ENCODE peak calls at places on chromosomes 7 and 10, in seven cellular contexts. W is HEK293T, A is GM12878, I is WTC11, O is HepG2, H is H1, Q is K562. N is an unnamed sample.

GRCh38 chr10:13729959-13730358 is 143.2 kb downstream of the PRPF18 start:
- DNase-seq in H (no peak), A (no peak), W (no peak), O (no peak), I (no peak), Q (no peak), N (no peak)

GRCh38 chr7:32036557-32036956 is 33.6 kb downstream of the PDE1C start:
- DNase-seq in Q (no peak), W (no peak), H (no peak), I (no peak), A (no peak), O (no peak), N (no peak)

GRCh38 chr7:83475403-83475802 is 173.5 kb downstream of the SEMA3E start:
- DNase-seq in H (no peak), Q (no peak), W (peak), I (peak), A (no peak), O (peak), N (peak)

GRCh38 chr10:104120903-104121484 is 977 bp upstream of the SFR1 start:
- DNase-seq in W (peak), Q (peak), A (peak), H (peak), O (peak), I (peak), N (peak)

GRCh38 chr10:83606275-83606674 is 533.0 kb upstream of the GHITM start:
- DNase-seq in H (peak), A (no peak), O (no peak), I (no peak), W (no peak), Q (no peak), N (no peak)

GRCh38 chr7:44606341-44607140 is at the start of gene OGDH:
- DNase-seq in W (peak), I (peak), Q (peak), H (peak), O (peak), A (peak), N (peak)

GRCh38 chr7:71511361-71511807 is 379.4 kb downstream of the GALNT17 start:
- DNase-seq in H (peak), I (peak), W (no peak), O (no peak), Q (peak), A (no peak), N (no peak)

GRCh38 chr10:130747359-130747758 is 564.2 kb downstream of the TCERG1L start:
- DNase-seq in Q (no peak), A (no peak), H (no peak), I (no peak), O (no peak), W (no peak), N (no peak)

GRCh38 chr10:67618116-67618515 is 77.9 kb downstream of the CTNNA3 start:
- DNase-seq in H (no peak), A (no peak), I (no peak), Q (no peak), W (no peak), O (no peak), N (no peak)

GRCh38 chr10:77601488-77601887 is 36.1 kb downstream of the KCNMA1 start:
- DNase-seq in I (no peak), H (no peak), Q (no peak), W (no peak), A (no peak), O (no peak), N (no peak)

GRCh38 chr10:102450374-102451104 is 804 bp downstream of the C10orf95 start:
- DNase-seq in I (peak), A (peak), W (peak), O (peak), Q (peak), H (peak), N (peak)

GRCh38 chr10:103812431-103812830 is 42.9 kb downstream of the SH3PXD2A start:
- DNase-seq in O (no peak), W (no peak), A (no peak), H (no peak), I (no peak), Q (no peak), N (no peak)

GRCh38 chr10:30459283-30459682 is 25.3 kb downstream of the MAP3K8 start:
- DNase-seq in H (no peak), O (no peak), A (no peak), Q (no peak), W (no peak), I (no peak), N (no peak)

GRCh38 chr10:49512121-49512809 is 26.7 kb downstream of the ERCC6 start:
- DNase-seq in Q (peak), O (peak), I (no peak), W (peak), H (no peak), A (no peak), N (peak)

GRCh38 chr7:96284838-96285237 is 37.1 kb downstream of the SLC25A13 start:
- DNase-seq in W (no peak), A (no peak), I (no peak), H (no peak), O (no peak), Q (no peak), N (no peak)

GRCh38 chr7:46586406-46586805 is 665.3 kb upstream of the IGFBP3 start:
- DNase-seq in A (no peak), W (no peak), O (no peak), Q (no peak), I (no peak), H (no peak), N (no peak)

GRCh38 chr7:11591943-11592342 is 240.1 kb downstream of the THSD7A start:
- DNase-seq in W (no peak), I (no peak), O (no peak), H (no peak), Q (no peak), A (no peak), N (no peak)

GRCh38 chr10:31836569-31837406 is 91.8 kb downstream of the ARHGAP12 start:
- DNase-seq in A (no peak), I (peak), O (peak), H (no peak), Q (peak), W (peak), N (peak)

GRCh38 chr10:76032442-76033039 is 601.1 kb downstream of the LRMDA start:
- DNase-seq in I (no peak), O (no peak), A (no peak), H (no peak), W (no peak), Q (no peak), N (no peak)

GRCh38 chr10:87740232-87740631 is 77.8 kb downstream of the ATAD1 start:
- DNase-seq in O (peak), Q (no peak), W (no peak), I (no peak), A (no peak), H (no peak), N (no peak)

GRCh38 chr7:94698275-94698674 is 42.3 kb upstream of the SGCE start:
- DNase-seq in I (no peak), W (no peak), Q (no peak), H (no peak), O (peak), A (no peak), N (peak)

GRCh38 chr7:129569326-129569725 is 42.2 kb upstream of the NRF1 start:
- DNase-seq in H (no peak), I (no peak), Q (no peak), W (no peak), A (no peak), O (no peak), N (no peak)

GRCh38 chr7:36372156-36372555 is 17.5 kb upstream of the ANLN start:
- DNase-seq in I (no peak), A (no peak), Q (no peak), W (no peak), O (no peak), H (no peak), N (no peak)

GRCh38 chr7:158648168-158648567 is 56.4 kb downstream of the NCAPG2 start:
- DNase-seq in O (no peak), I (no peak), Q (no peak), W (no peak), H (no peak), A (no peak), N (no peak)
- TF ChIP-seq SP1 in O (no peak), I (no peak), Q (no peak), W (no peak), H (no peak), A (no peak), N (no peak)

DNA sequence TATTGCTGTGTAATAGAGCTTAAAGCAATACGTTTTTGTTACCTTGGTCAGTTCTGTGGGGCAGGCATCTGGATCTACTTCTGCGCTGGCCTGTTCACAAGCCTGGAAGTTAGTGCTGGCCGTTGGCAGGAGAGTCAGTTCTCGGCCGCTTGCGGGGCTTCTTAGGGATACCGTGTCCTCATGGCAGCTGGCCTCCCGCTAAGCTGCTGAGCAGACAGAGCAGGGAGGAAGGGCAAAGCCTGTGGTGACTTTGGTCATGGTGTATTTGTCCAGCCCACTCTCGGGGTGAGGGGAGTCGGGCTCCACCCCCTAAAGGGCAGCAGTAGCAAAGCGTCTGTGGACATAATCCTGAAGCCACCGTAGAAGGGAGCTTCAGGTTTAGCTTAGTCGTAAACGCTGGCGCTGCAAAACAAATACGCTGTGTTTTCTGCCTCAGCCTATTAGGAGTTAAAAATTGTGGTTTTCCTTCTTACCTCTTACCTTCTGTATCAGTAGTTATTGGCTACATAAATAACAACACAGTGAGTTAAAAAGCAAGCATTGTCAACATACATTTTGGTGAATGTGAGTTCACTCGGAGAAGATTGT is 12.2 kb downstream of the UBE3C start:
- DNase-seq in O (peak), W (peak), I (peak), Q (peak), H (peak), A (no peak), N (no peak)
- TF ChIP-seq SP1 in O (no peak), W (no peak), I (no peak), Q (no peak), H (no peak), A (no peak), N (no peak)

GRCh38 chr7:37421820-37422219 is 26.8 kb downstream of the ELMO1 start:
- DNase-seq in A (no peak), W (no peak), I (no peak), H (no peak), Q (no peak), O (no peak), N (no peak)
- TF ChIP-seq SP1 in A (no peak), W (no peak), I (no peak), H (no peak), Q (no peak), O (no peak), N (no peak)

DNA sequence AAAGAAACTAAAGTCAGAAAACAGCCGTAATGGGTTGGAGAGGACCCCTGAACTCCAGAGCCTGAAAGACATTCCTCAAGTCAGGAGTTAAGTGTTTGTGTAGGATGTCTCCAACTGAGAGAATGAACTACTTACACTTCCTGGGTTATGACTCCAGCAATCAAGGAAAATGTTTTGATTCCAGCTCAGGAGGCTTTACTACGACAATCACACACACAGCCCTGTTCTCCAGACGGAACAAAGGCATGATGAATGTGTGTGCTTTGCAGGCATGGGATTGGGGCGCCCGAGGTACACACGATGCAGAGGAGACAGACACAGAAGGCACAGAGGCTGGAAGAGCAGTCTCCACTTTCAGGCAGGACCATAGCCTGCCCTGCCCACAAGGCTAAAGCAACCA is 89.2 kb downstream of the GRB10 start:
- DNase-seq in Q (no peak), H (no peak), A (no peak), I (no peak), W (no peak), O (no peak), N (no peak)
- TF ChIP-seq SP1 in Q (no peak), H (no peak), A (no peak), I (no peak), W (no peak), O (no peak), N (no peak)

DNA sequence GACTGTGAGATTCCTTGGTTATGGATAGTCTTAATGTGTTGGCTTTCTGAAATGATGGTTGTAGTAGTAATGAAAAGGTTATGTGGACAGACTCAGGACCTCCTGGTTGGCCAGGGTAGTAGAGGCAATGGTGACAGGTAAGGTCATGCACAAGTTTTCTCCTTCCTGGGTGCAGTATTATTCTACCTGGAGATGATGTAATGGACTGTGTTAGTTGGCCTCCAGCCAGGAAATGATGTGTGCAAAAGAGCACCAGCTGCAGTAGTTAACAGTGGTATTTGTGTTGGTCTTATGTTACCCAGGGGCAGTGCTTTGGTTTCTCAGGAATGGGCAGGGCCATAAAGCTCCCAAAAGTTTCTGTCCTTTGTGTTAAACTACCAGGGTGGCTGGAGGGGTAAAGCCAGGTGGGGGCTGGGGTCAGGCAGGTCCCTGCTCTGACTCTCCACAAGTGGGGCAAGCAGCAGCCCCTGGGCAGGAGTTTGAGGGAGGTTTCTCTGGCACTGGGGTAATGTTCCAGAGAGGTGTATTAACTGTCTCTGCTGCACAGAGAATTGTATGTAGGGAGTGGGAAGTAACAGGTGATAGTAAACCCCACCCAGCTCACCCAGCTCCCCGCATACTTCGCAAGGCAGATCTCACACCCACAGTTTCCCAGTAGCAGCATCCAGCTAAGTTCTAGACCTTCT is 36.3 kb downstream of the GPR22 start:
- DNase-seq in H (no peak), A (no peak), W (no peak), O (peak), Q (no peak), I (no peak), N (no peak)
- TF ChIP-seq SP1 in H (no peak), A (no peak), W (no peak), O (no peak), Q (no peak), I (no peak), N (no peak)

DNA sequence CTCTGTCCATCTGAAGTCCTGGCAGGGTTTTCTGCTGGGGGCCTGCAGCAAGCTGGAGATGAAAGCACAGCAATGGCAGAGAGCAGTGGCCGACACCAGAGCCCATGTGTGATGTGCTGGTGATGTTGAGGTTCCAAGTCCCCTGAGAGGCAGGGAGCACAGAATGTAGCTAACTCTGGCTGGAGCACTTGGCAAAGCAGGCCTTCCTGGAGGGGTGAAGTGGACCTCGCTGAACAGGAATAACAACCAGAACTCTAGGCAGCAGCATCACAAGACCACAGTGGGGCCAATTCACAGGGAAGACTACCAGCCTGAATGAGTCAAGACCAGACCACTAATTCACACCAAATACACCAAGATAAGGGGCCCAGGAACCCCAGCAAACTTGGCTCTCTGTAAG is 22.8 kb upstream of the MSMB start:
- DNase-seq in O (no peak), Q (no peak), H (no peak), I (no peak), A (no peak), W (no peak), N (no peak)
- TF ChIP-seq SP1 in O (no peak), Q (no peak), H (no peak), I (no peak), A (no peak), W (no peak), N (no peak)

GRCh38 chr7:43558071-43558470 is 24.8 kb upstream of the STK17A start:
- DNase-seq in A (no peak), O (no peak), Q (no peak), W (no peak), H (no peak), I (no peak), N (no peak)
- TF ChIP-seq SP1 in A (no peak), O (no peak), Q (no peak), W (no peak), H (no peak), I (no peak), N (no peak)

DNA sequence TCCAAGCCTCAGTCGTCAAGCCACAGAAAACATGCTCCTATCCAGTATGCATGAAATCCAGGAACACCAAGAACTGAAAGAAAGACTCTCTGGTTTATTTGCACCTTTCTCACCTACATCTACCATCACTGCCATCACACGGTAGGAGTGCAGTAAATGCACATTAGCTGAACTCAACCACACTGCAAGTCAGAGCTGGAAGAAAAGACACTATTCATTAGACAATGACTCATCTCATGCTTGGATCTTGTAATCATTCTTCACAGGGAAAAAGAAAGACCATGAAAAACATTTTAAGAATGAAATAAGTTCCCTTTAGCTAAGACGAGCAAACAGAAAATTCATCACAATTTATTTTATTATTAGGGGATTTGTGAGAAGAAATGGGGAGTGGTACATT is 325.1 kb downstream of the PARD3 start:
- DNase-seq in Q (no peak), W (no peak), I (no peak), H (no peak), O (no peak), A (no peak), N (peak)
- TF ChIP-seq SP1 in Q (no peak), W (no peak), I (no peak), H (no peak), O (no peak), A (no peak), N (peak)

N was measured in HCT116.